ENCODE peak calls at places on chromosomes 1 and 21, in five cellular contexts. D is amniotic stem cell; R is activated CD4-positive, alpha-beta T cell treated with anti-CD3 and anti-CD28 coated beads, Interleukin-2, amount 50 U/mL, for 4 hours; V is left ventricle myocardium inferior; A is NCI-H524. S is an unnamed sample.

GRCh38 chr1:173473599-173474011 is 3.5 kb upstream of the PRDX6 start:
- DNase-seq in D (peak; percentile 56), R (no peak), V (no peak), A (no peak), S (no peak)

GRCh38 chr1:32702599-32703478 is at the start of gene SYNC:
- DNase-seq in D (peak; percentile 55), R (no peak), V (peak; percentile 77), A (peak; percentile 60), S (no peak)

GRCh38 chr1:210796421-210796820 is 337.5 kb downstream of the KCNH1 start:
- DNase-seq in D (no peak), R (no peak), V (no peak), A (peak; percentile 54), S (no peak)

GRCh38 chr1:202305168-202305567 is 36.6 kb downstream of the UBE2T start:
- DNase-seq in D (no peak), R (no peak), V (no peak), A (no peak), S (no peak)

GRCh38 chr1:204294371-204294770 is 65.4 kb downstream of the PLEKHA6 start:
- DNase-seq in D (peak; percentile 79), R (no peak), V (peak; percentile 64), A (no peak), S (no peak)

GRCh38 chr1:21668232-21669032 is 725 bp downstream of the RAP1GAP start:
- DNase-seq in D (no peak), R (no peak), V (no peak), A (peak; percentile 14), S (peak; percentile 61)

GRCh38 chr1:12773438-12773837 is at the start of gene PRAMEF12:
- DNase-seq in D (no peak), R (no peak), V (no peak), A (no peak), S (no peak)

GRCh38 chr1:225999912-226000337 is 782 bp upstream of the SDE2 start:
- DNase-seq in D (no peak), R (no peak), V (no peak), A (no peak), S (no peak)

GRCh38 chr1:45884700-45885099 is 81.3 kb downstream of the MAST2 start:
- DNase-seq in D (no peak), R (no peak), V (no peak), A (no peak), S (no peak)

GRCh38 chr1:121522061-121522759 is 337.4 kb downstream of the SRGAP2C start:
- DNase-seq in D (no peak), R (no peak), V (no peak), A (peak; percentile 32), S (no peak)

GRCh38 chr1:84006574-84006973 is 7.6 kb upstream of the TTLL7 start:
- DNase-seq in D (no peak), R (no peak), V (no peak), A (no peak), S (no peak)

GRCh38 chr1:210691039-210691438 is 362.3 kb downstream of the HHAT start:
- DNase-seq in D (no peak), R (no peak), V (no peak), A (no peak), S (no peak)

GRCh38 chr1:201014816-201015200 is 8.7 kb downstream of the KIF21B start:
- DNase-seq in D (no peak), R (no peak), V (no peak), A (no peak), S (no peak)

GRCh38 chr1:9843576-9843945 is 19.8 kb upstream of the CLSTN1 start:
- DNase-seq in D (no peak), R (no peak), V (no peak), A (no peak), S (no peak)

GRCh38 chr1:67604778-67605177 is 80.2 kb upstream of the GADD45A start:
- DNase-seq in D (no peak), R (no peak), V (no peak), A (peak; percentile 34), S (no peak)

GRCh38 chr1:28257736-28258135 is 1.6 kb upstream of the SESN2 start:
- DNase-seq in D (no peak), R (no peak), V (no peak), A (no peak), S (no peak)

GRCh38 chr1:210394281-210394798 is 65.6 kb downstream of the HHAT start:
- DNase-seq in D (no peak), R (no peak), V (peak; percentile 52), A (peak; percentile 18), S (no peak)

GRCh38 chr21:44800971-44801467 is 601 bp downstream of the UBE2G2 start:
- DNase-seq in D (no peak), R (no peak), V (no peak), A (peak; percentile 65), S (no peak)

GRCh38 chr21:29102791-29103257 is 27.6 kb upstream of the MAP3K7CL start:
- DNase-seq in D (no peak), R (no peak), V (no peak), A (no peak), S (no peak)

GRCh38 chr1:3483801-3484444 is 29.5 kb downstream of the ARHGEF16 start:
- DNase-seq in D (no peak), R (peak; percentile 22), V (no peak), A (peak; percentile 35), S (peak; percentile 37)

GRCh38 chr1:53462769-53463501 is 3.7 kb downstream of the DMRTB1 start:
- DNase-seq in D (no peak), R (no peak), V (no peak), A (peak; percentile 75), S (no peak)

GRCh38 chr21:29168874-29169273 is 38.4 kb downstream of the MAP3K7CL start:
- DNase-seq in D (no peak), R (no peak), V (no peak), A (no peak), S (no peak)

GRCh38 chr21:37430184-37430821 is 63.7 kb downstream of the DYRK1A start:
- DNase-seq in D (no peak), R (no peak), V (no peak), A (no peak), S (no peak)

GRCh38 chr1:1425753-1426495 is 4.8 kb upstream of the ANKRD65 start:
- DNase-seq in D (no peak), R (no peak), V (no peak), A (no peak), S (no peak)

GRCh38 chr1:49229555-49229954 is 452.9 kb upstream of the BEND5 start:
- DNase-seq in D (no peak), R (no peak), V (no peak), A (no peak), S (peak; percentile 2)

GRCh38 chr1:55214214-55214902 is 806 bp downstream of the USP24 start:
- DNase-seq in D (no peak), R (peak; percentile 19), V (peak; percentile 55), A (peak; percentile 47), S (peak; percentile 36)

GRCh38 chr1:196877964-196878363 is 9.9 kb upstream of the CFHR4 start:
- DNase-seq in D (no peak), R (no peak), V (no peak), A (peak; percentile 57), S (no peak)

GRCh38 chr21:38258803-38259485 is 2.2 kb downstream of the KCNJ15 start:
- DNase-seq in D (peak; percentile 47), R (no peak), V (no peak), A (no peak), S (no peak)

GRCh38 chr1:204627436-204627835 is 58.1 kb downstream of the LRRN2 start:
- DNase-seq in D (no peak), R (no peak), V (no peak), A (no peak), S (no peak)

GRCh38 chr1:157286646-157287420 is 148.6 kb upstream of the ETV3 start:
- DNase-seq in D (no peak), R (no peak), V (no peak), A (no peak), S (no peak)

GRCh38 chr1:30378023-30378596 is 345.3 kb downstream of the MATN1 start:
- DNase-seq in D (no peak), R (no peak), V (no peak), A (no peak), S (no peak)

GRCh38 chr1:95370671-95370992 is 136.6 kb downstream of the RWDD3 start:
- DNase-seq in D (no peak), R (no peak), V (no peak), A (no peak), S (no peak)

GRCh38 chr1:220013497-220013896 is 32.8 kb downstream of the EPRS1 start:
- DNase-seq in D (no peak), R (no peak), V (no peak), A (no peak), S (peak; percentile 22)

GRCh38 chr1:200916152-200916551 is 21.5 kb downstream of the INAVA start:
- DNase-seq in D (no peak), R (no peak), V (no peak), A (no peak), S (no peak)

GRCh38 chr1:193143285-193143684 is 21.5 kb downstream of the CDC73 start:
- DNase-seq in D (no peak), R (no peak), V (no peak), A (peak; percentile 8), S (no peak)

GRCh38 chr21:24045775-24046215 is 1561.5 kb downstream of the MRPL39 start:
- DNase-seq in D (peak; percentile 94), R (peak; percentile 1), V (peak; percentile 66), A (peak; percentile 19), S (peak; percentile 95)

GRCh38 chr1:109762039-109762585 is 1.6 kb downstream of the EPS8L3 start:
- DNase-seq in D (no peak), R (no peak), V (peak; percentile 5), A (no peak), S (no peak)

GRCh38 chr1:47686731-47687617 is 249.1 kb downstream of the FOXD2 start:
- DNase-seq in D (no peak), R (no peak), V (no peak), A (no peak), S (no peak)

GRCh38 chr1:214524824-214525223 is 26.6 kb downstream of the PTPN14 start:
- DNase-seq in D (no peak), R (no peak), V (no peak), A (no peak), S (no peak)